ENCODE peak calls at places on chromosomes 16 and 17, in nine cellular contexts. D is HFF-Myc, H is neural crest cell, U is GM12865, C is Calu3, O is mesothelial cell of epicardium, S is dorsolateral prefrontal cortex, B is AG04450, V is cardiac muscle cell. Y is an unnamed sample.

GRCh38 chr17:3836551-3836950 is 9.5 kb downstream of the NCBP3 start:
- DNase-seq in C (no peak), U (no peak), O (no peak), H (no peak), S (no peak), V (no peak), B (no peak), D (no peak), Y (no peak)

GRCh38 chr16:73124665-73125064 is 76.7 kb upstream of the ZFHX3 start:
- DNase-seq in O (no peak), U (no peak), C (no peak), S (no peak), H (no peak), V (no peak), D (no peak), B (no peak), Y (no peak)

GRCh38 chr16:22397459-22397858 is 23.0 kb upstream of the CDR2 start:
- DNase-seq in H (no peak), B (peak), O (no peak), V (no peak), C (peak), U (no peak), S (no peak), D (peak), Y (no peak)

GRCh38 chr17:53749178-53749577 is 73.5 kb upstream of the KIF2B start:
- DNase-seq in V (peak), H (no peak), D (no peak), C (peak), O (no peak), S (no peak), B (no peak), U (no peak), Y (peak)

GRCh38 chr17:18219016-18219415 is 6.4 kb upstream of the LLGL1 start:
- DNase-seq in D (no peak), B (no peak), U (no peak), H (no peak), S (no peak), C (no peak), O (no peak), V (no peak), Y (no peak)

GRCh38 chr17:75267403-75268232 is 3.4 kb downstream of the MIF4GD start:
- DNase-seq in C (peak), V (peak), S (no peak), B (no peak), D (no peak), U (peak), O (no peak), H (no peak), Y (no peak)

GRCh38 chr17:55420776-55421178 is 858 bp downstream of the MMD start:
- DNase-seq in D (no peak), U (peak), C (peak), S (peak), B (no peak), V (peak), H (peak), O (peak), Y (peak)

GRCh38 chr17:10798332-10798749 is 5.6 kb downstream of the TMEM238L start:
- DNase-seq in C (peak), U (no peak), H (no peak), O (no peak), B (no peak), V (no peak), D (no peak), S (no peak), Y (no peak)

GRCh38 chr17:1294157-1294717 is 14.8 kb downstream of the TRARG1 start:
- DNase-seq in C (no peak), U (peak), V (no peak), S (no peak), H (no peak), B (no peak), D (no peak), O (no peak), Y (no peak)

GRCh38 chr17:46771601-46772012 is 46.9 kb downstream of the WNT3 start:
- DNase-seq in C (peak), S (no peak), V (peak), O (no peak), D (no peak), B (no peak), H (no peak), U (no peak), Y (peak)

GRCh38 chr16:49856741-49857330 is 924 bp upstream of the ZNF423 start:
- DNase-seq in O (peak), D (peak), C (peak), H (peak), S (peak), V (peak), U (peak), B (peak), Y (peak)

GRCh38 chr17:48520631-48521045 is 10.2 kb downstream of the HOXB1 start:
- DNase-seq in D (no peak), U (no peak), V (no peak), H (no peak), S (no peak), B (no peak), C (no peak), O (no peak), Y (no peak)

GRCh38 chr16:8458481-8458880 is 131.8 kb downstream of the TMEM114 start:
- DNase-seq in U (no peak), S (no peak), D (no peak), B (no peak), O (no peak), V (no peak), C (no peak), H (no peak), Y (no peak)

GRCh38 chr17:5758651-5759050 is 174.3 kb upstream of the NLRP1 start:
- DNase-seq in H (no peak), D (no peak), B (no peak), S (no peak), C (peak), V (no peak), U (peak), O (no peak), Y (no peak)

GRCh38 chr16:90077240-90077756 is at the start of gene PRDM7:
- DNase-seq in D (peak), C (peak), V (peak), U (peak), B (peak), O (peak), S (peak), H (peak), Y (peak)

GRCh38 chr17:75271955-75272847 is 1.2 kb upstream of the MIF4GD start:
- DNase-seq in H (no peak), B (no peak), U (peak), D (no peak), V (no peak), O (no peak), S (peak), C (no peak), Y (no peak)

GRCh38 chr16:25709182-25709581 is 17.4 kb downstream of the HS3ST4 start:
- DNase-seq in C (no peak), V (no peak), U (no peak), S (no peak), D (no peak), B (no peak), H (no peak), O (no peak), Y (no peak)

GRCh38 chr16:73233423-73233762 is 185.5 kb upstream of the ZFHX3 start:
- DNase-seq in V (no peak), U (no peak), B (no peak), H (no peak), D (no peak), O (no peak), C (no peak), S (no peak), Y (no peak)

GRCh38 chr17:9767432-9767991 is 23.9 kb downstream of the DHRS7C start:
- DNase-seq in S (no peak), H (no peak), C (no peak), V (no peak), O (no peak), D (no peak), B (no peak), U (no peak), Y (no peak)

DNA sequence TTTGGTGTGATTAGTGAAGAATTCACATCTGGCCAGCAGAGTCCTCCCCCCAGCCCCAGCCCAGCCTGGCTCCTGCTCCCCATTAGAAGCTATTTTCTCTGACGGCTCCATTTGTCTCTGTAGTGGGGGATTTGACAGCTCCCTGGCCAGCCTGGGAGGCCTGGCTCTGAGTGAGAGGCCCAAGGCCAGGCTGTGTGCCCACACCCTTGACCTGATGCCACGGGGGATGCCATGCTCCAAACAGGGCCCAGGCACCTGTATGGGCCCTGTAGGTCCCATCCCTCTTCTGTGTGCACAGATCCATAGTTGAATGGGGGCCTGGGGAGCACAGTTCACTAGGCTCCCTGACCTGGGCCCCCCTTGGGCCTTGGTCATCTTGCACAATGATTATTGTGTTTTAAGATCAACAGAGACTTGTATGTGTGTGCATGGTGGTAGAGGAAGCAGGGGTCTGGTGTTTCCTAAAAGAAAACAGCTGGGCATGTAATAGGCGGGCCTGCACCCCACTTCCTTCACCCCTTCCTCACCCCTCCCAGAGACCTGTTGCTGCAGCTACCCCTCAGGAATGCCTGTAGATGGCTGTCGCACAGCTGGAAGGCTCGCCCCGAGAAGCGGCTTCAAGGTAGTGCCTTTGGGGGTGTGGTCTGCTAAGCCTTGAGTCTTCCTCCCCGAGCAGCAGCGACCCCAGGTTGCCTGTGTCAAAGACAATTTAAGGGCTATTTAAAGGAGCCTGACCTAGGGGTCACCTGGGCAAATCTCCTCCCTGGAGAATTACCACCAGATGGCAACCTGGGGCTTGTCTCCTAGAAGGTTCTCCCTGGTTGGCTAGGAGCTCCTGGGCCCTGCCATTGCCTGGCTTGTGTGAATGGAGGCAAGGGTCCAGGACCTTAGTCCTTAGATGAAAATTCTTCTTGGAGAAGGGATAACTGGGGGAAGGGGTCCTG is 51.0 kb upstream of the TAC4 start:
- DNase-seq in O (no peak), U (peak), B (no peak), V (peak), S (no peak), D (no peak), C (peak), H (no peak), Y (no peak)
- TF ChIP-seq CTCF in O (no peak), U (no peak), B (peak), V (peak), S (no peak), D (no peak), C (peak), H (no peak), Y (no peak)

DNA sequence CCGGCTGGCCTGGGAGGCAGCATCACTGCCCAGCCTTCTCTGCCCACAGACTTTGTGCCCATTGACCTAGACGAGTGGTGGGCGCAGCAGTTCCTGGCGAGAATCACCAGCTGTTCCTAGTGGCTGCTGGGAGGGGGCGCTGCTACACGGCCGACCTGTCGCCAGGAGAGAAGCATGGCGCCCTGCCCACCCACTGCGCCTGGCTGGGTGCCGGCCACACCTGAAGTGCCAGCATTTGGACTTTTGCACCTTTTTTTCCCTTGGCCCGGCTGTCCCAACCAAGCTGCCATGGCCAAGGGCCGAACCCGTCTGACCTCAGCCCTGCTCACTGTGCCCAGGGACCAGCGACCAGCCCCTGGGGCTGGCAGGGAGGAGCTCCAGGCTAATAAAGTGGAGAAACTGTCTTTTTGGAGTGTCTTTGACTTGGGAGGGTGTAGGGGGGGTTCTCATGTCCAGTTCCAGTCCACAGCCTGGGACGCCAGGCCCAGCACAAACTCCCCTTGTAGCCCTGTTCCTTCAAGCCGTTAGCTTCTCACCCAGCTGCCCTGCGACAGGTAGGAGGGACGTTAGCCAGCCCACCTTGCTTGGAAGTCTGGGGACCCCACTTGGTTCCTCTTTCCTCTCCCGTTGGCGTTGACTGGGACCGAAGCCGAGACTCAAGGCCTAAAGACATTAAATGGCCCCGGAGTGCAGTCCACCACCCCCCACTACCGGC is 937 bp upstream of the WDR90 start:
- DNase-seq in O (no peak), D (no peak), V (peak), B (no peak), C (peak), U (peak), H (no peak), S (no peak), Y (no peak)
- TF ChIP-seq CTCF in O (peak), D (peak), V (peak), B (peak), C (peak), U (peak), H (peak), S (no peak), Y (no peak)

DNA sequence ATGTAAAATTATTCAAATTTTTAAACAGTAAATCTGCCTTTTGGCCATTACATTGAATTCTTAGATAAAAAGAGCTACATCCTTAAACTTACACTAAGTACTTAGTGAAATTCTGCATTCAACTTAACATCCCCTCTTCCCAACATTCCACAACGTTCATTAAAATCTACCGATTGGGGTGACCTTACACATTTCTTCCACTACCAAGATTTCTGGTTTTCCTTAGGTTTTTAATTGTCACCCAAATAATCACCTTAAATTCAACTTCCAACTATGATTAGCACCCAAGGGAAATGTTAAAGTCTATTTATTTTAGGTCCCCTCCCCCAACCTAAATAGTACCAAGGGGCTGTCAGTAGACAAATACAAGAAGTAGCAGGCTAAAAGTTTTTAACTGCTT is 4.9 kb downstream of the SRSF1 start:
- DNase-seq in S (no peak), D (no peak), B (no peak), U (no peak), H (no peak), O (no peak), C (no peak), V (no peak), Y (no peak)
- TF ChIP-seq CTCF in S (no peak), D (no peak), B (peak), U (no peak), H (no peak), O (peak), C (no peak), V (no peak), Y (no peak)

GRCh38 chr16:81790772-81791171 is 11.7 kb downstream of the PLCG2 start:
- DNase-seq in O (no peak), V (no peak), U (no peak), S (no peak), B (no peak), C (no peak), D (no peak), H (no peak), Y (no peak)
- TF ChIP-seq CTCF in O (no peak), V (no peak), U (no peak), S (no peak), B (no peak), C (no peak), D (no peak), H (no peak), Y (no peak)

GRCh38 chr17:63696381-63696961 is 3.5 kb downstream of the LIMD2 start:
- DNase-seq in D (no peak), U (peak), V (peak), C (no peak), O (no peak), S (no peak), H (no peak), B (no peak), Y (no peak)
- TF ChIP-seq CTCF in D (peak), U (peak), V (peak), C (no peak), O (no peak), S (peak), H (peak), B (peak), Y (peak)